ENCODE peak calls at places on chromosomes 1 and 21, in five cellular contexts. One of them, this sample, is unnamed.

GRCh38 chr1:91314643-91315042 is 90.0 kb downstream of the HFM1 start:
- DNase-seq in transverse colon: no peak
- DNase-seq in HCT116: no peak
- DNase-seq in K562: no peak
- DNase-seq in Panc1: no peak
- DNase-seq in this sample: no peak

GRCh38 chr21:21858502-21859334 is 860.5 kb downstream of the NCAM2 start:
- DNase-seq in transverse colon: no peak
- DNase-seq in HCT116: no peak
- DNase-seq in K562: no peak
- DNase-seq in Panc1: no peak
- DNase-seq in this sample: no peak

GRCh38 chr1:58966103-58966916 is 182.5 kb upstream of the JUN start:
- DNase-seq in transverse colon: no peak
- DNase-seq in HCT116: no peak
- DNase-seq in K562: no peak
- DNase-seq in Panc1: no peak
- DNase-seq in this sample: no peak

GRCh38 chr1:116099379-116099778 is 11.8 kb upstream of the MAB21L3 start:
- DNase-seq in transverse colon: no peak
- DNase-seq in HCT116: no peak
- DNase-seq in K562: no peak
- DNase-seq in Panc1: no peak
- DNase-seq in this sample: no peak

GRCh38 chr1:34982820-34983376 is 2.2 kb downstream of the TMEM35B start:
- DNase-seq in transverse colon: no peak
- DNase-seq in HCT116: no peak
- DNase-seq in K562: no peak
- DNase-seq in Panc1: no peak
- DNase-seq in this sample: no peak

GRCh38 chr21:44279621-44280260 is 5.9 kb upstream of the AIRE start:
- DNase-seq in transverse colon: no peak
- DNase-seq in HCT116: no peak
- DNase-seq in K562: no peak
- DNase-seq in Panc1: no peak
- DNase-seq in this sample: no peak

GRCh38 chr21:15141236-15141970 is 76.6 kb upstream of the NRIP1 start:
- DNase-seq in transverse colon: peak; percentile 57
- DNase-seq in HCT116: no peak
- DNase-seq in K562: no peak
- DNase-seq in Panc1: no peak
- DNase-seq in this sample: no peak

GRCh38 chr1:156571959-156572662 is at the start of gene IQGAP3:
- DNase-seq in transverse colon: peak; percentile 93
- DNase-seq in HCT116: peak; percentile 56
- DNase-seq in K562: peak; percentile 91
- DNase-seq in Panc1: no peak
- DNase-seq in this sample: peak; percentile 73

GRCh38 chr1:10671090-10671489 is 125.4 kb downstream of the CASZ1 start:
- DNase-seq in transverse colon: no peak
- DNase-seq in HCT116: no peak
- DNase-seq in K562: no peak
- DNase-seq in Panc1: no peak
- DNase-seq in this sample: no peak

GRCh38 chr1:198220428-198220827 is 63.6 kb downstream of the NEK7 start:
- DNase-seq in transverse colon: no peak
- DNase-seq in HCT116: peak; percentile 82
- DNase-seq in K562: no peak
- DNase-seq in Panc1: peak; percentile 36
- DNase-seq in this sample: peak; percentile 98

GRCh38 chr21:17930102-17930501 is 110.9 kb upstream of the C21orf91 start:
- DNase-seq in transverse colon: no peak
- DNase-seq in HCT116: no peak
- DNase-seq in K562: no peak
- DNase-seq in Panc1: no peak
- DNase-seq in this sample: no peak

DNA sequence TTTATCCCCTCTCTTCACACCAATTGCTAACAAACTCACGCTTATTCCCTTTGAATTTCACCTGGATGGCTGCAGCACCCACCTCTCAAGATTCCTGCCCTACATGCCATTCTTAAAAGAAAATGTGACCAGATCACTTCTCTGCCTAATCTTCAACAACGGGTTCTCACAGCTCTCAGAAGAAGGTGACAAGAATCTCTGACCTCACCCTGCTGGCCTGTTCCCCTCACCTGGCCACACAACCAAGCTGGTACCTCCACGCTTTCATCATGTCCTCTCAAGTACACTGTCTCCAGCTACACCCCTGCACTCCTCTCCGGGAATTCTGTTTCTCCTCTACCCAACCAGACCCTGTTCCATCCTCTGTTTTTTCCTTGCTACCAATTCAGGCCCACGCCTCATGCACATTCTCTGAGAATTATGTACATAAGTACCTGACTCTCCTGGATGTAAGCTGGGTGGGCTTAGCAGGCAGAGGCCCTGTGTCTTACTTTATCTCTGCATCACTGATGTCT is 5.9 kb upstream of the LSS start:
- DNase-seq in transverse colon: no peak
- DNase-seq in HCT116: no peak
- DNase-seq in K562: no peak
- DNase-seq in Panc1: no peak
- DNase-seq in this sample: no peak
- H3K4me1 ChIP-seq in transverse colon: no peaks in the 10 kb centered on the region
- H3K4me1 ChIP-seq in HCT116: peaks cover 8% of the 10 kb centered on the region
- H3K4me1 ChIP-seq in K562: peaks cover 11% of the 10 kb centered on the region
- H3K4me1 ChIP-seq in Panc1: peaks cover 4% of the 10 kb centered on the region
- H3K4me1 ChIP-seq in this sample: peaks cover 7% of the 10 kb centered on the region

GRCh38 chr1:26724938-26725337 is 29.1 kb downstream of the ARID1A start:
- DNase-seq in transverse colon: no peak
- DNase-seq in HCT116: no peak
- DNase-seq in K562: no peak
- DNase-seq in Panc1: no peak
- DNase-seq in this sample: no peak

GRCh38 chr1:26726784-26727183 is 31.0 kb downstream of the ARID1A start:
- DNase-seq in transverse colon: no peak
- DNase-seq in HCT116: no peak
- DNase-seq in K562: no peak
- DNase-seq in Panc1: no peak
- DNase-seq in this sample: no peak

GRCh38 chr1:26721669-26722355 is 26.0 kb downstream of the ARID1A start:
- DNase-seq in transverse colon: no peak
- DNase-seq in HCT116: no peak
- DNase-seq in K562: peak; percentile 49
- DNase-seq in Panc1: no peak
- DNase-seq in this sample: no peak

GRCh38 chr1:26724118-26724517 is 28.3 kb downstream of the ARID1A start:
- DNase-seq in transverse colon: no peak
- DNase-seq in HCT116: no peak
- DNase-seq in K562: no peak
- DNase-seq in Panc1: no peak
- DNase-seq in this sample: no peak

DNA sequence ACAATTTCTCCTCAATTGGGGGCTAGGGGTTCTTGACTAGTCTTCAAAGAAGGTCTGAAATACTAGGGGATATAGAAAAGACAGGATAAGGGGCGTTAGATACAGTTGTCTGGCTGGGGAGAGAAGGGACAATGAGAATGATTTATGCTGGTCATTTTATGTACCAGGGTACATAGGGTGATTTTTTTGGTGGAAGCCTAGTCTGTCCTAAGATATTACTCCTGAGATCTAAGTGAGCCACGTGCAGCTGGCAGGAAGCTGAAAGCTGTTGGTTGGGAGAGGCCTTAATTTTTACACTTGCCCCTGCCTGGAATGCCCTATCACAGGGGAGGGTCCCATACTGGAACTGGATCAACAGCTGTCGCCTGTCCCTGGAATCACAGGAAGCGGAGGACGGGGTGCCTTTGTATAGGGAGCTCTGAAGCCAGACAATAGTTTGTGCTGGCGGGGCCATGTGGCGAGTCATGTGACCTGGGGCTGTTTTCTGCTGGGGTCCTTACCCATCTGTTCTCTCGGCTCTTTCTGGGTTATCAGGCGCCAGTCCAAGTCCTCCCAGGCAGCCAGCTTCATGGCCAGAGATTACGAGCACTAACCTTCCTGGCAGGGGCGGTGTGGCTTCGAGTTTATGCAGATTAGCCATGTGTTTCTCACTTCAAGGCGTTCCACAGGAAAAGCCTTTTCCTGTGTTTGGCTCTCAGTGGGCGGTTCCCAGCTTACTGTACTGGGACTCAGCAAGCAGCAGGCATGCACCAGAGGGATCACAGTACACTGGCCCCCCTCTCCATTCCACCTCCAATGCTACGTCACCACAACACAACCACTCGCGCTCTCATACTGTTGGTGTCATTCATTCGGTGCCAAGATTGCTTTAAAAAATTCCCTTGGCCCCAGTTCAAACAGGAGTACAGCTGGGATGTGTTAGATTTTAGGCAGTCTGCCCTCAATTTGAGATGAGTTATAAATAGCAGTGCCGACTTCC is 27.5 kb downstream of the ARID1A start:
- DNase-seq in transverse colon: peak; percentile 84
- DNase-seq in HCT116: peak; percentile 21
- DNase-seq in K562: peak; percentile 93
- DNase-seq in Panc1: no peak
- DNase-seq in this sample: peak; percentile 99
- TF ChIP-seq POLR2AphosphoS5 in transverse colon: peak; percentile 89
- TF ChIP-seq POLR2AphosphoS5 in HCT116: no peak
- TF ChIP-seq POLR2AphosphoS5 in K562: peak; percentile 92
- TF ChIP-seq POLR2AphosphoS5 in Panc1: peak; percentile 5
- TF ChIP-seq POLR2AphosphoS5 in this sample: peak; percentile 69

GRCh38 chr1:93680121-93681094 is 1.2 kb downstream of the BCAR3 start:
- DNase-seq in transverse colon: peak; percentile 86
- DNase-seq in HCT116: peak; percentile 76
- DNase-seq in K562: peak; percentile 78
- DNase-seq in Panc1: no peak
- DNase-seq in this sample: peak; percentile 89
- H3K4me1 ChIP-seq in transverse colon: peaks cover 5% of the 10 kb centered on the region
- H3K4me1 ChIP-seq in HCT116: peaks cover 56% of the 10 kb centered on the region
- H3K4me1 ChIP-seq in K562: peaks cover 15% of the 10 kb centered on the region
- H3K4me1 ChIP-seq in Panc1: peaks cover 34% of the 10 kb centered on the region
- H3K4me1 ChIP-seq in this sample: peaks cover 47% of the 10 kb centered on the region

DNA sequence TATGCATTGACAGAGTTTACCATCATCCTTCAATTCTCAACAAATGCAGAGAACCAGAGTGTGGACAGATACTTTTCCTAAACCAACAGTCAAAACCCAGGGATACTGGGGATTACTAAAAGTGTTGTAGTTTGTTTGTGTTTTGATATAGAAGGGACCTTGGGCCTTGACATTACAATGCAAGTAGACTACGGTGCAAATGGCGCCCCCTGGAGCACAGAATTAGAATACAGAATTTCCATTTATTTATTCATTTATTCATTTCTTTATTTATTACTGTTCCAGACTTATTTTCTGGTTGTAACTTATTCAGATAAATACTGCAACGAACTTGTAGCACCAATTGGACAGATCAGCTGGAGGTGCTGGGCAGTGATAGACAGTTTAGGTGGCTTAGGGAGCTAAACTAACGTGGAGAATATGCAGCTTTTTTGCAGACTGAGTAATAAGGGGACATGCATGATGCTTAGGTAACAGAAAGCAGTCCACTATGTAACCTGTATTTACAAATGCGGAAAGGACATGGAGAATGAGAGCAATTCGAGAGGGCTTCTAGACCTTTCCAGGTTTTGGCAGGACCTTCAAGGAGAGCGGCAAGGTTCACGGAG is 42.6 kb downstream of the KIRREL1 start:
- DNase-seq in transverse colon: peak; percentile 43
- DNase-seq in HCT116: peak; percentile 28
- DNase-seq in K562: no peak
- DNase-seq in Panc1: no peak
- DNase-seq in this sample: peak; percentile 78
- TF ChIP-seq POLR2AphosphoS5 in transverse colon: no peak
- TF ChIP-seq POLR2AphosphoS5 in HCT116: no peak
- TF ChIP-seq POLR2AphosphoS5 in K562: no peak
- TF ChIP-seq POLR2AphosphoS5 in Panc1: no peak
- TF ChIP-seq POLR2AphosphoS5 in this sample: no peak

DNA sequence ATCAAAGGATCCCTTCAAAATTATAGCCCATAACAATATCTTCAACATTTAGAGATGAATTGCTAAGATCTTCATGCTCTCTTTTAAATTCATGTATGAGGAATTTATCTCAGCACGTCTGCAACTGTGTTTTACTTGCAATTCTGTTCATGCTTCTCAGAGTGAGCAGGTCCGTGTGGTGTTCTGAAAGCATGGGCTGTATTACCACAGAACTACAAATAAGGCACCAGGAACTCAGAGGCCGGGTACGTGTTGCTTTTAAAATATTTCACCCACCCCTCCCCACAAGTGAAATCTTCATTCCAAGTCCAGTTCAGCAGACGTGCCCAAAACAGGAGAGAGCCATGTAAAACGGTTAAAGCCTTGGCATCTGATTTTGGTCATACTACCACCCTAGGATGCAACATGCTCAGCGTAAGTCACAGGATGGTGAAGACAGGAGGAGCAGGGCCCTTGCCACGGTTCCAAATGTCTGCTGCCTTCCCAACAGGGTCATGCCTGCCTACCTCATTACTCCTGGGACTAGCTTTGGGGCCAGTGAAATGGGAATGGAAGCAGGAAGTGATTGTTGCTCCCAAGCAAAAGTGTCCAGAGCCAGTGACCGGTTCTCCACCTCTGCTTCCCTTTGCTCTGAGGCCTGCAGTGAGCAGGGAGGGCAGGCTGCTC is 133.7 kb downstream of the PTPN14 start:
- DNase-seq in transverse colon: no peak
- DNase-seq in HCT116: no peak
- DNase-seq in K562: no peak
- DNase-seq in Panc1: no peak
- DNase-seq in this sample: no peak
- H3K4me1 ChIP-seq in transverse colon: no peaks in the 10 kb centered on the region
- H3K4me1 ChIP-seq in HCT116: peaks cover 12% of the 10 kb centered on the region
- H3K4me1 ChIP-seq in K562: no peaks in the 10 kb centered on the region
- H3K4me1 ChIP-seq in Panc1: peaks cover 67% of the 10 kb centered on the region
- H3K4me1 ChIP-seq in this sample: peaks cover 51% of the 10 kb centered on the region

GRCh38 chr21:42055425-42055824 is 15.7 kb upstream of the UMODL1 start:
- DNase-seq in transverse colon: no peak
- DNase-seq in HCT116: no peak
- DNase-seq in K562: no peak
- DNase-seq in Panc1: no peak
- DNase-seq in this sample: no peak

GRCh38 chr21:42058631-42059111 is 12.4 kb upstream of the UMODL1 start:
- DNase-seq in transverse colon: no peak
- DNase-seq in HCT116: no peak
- DNase-seq in K562: no peak
- DNase-seq in Panc1: no peak
- DNase-seq in this sample: no peak

GRCh38 chr21:42056468-42056867 is 14.6 kb upstream of the UMODL1 start:
- DNase-seq in transverse colon: peak; percentile 47
- DNase-seq in HCT116: no peak
- DNase-seq in K562: no peak
- DNase-seq in Panc1: no peak
- DNase-seq in this sample: no peak

GRCh38 chr21:42057861-42058437 is 13.2 kb upstream of the UMODL1 start:
- DNase-seq in transverse colon: no peak
- DNase-seq in HCT116: no peak
- DNase-seq in K562: no peak
- DNase-seq in Panc1: no peak
- DNase-seq in this sample: peak; percentile 13

GRCh38 chr21:42056996-42057689 is 14.0 kb upstream of the UMODL1 start:
- DNase-seq in transverse colon: peak; percentile 81
- DNase-seq in HCT116: no peak
- DNase-seq in K562: no peak
- DNase-seq in Panc1: no peak
- DNase-seq in this sample: peak; percentile 61
- TF ChIP-seq POLR2AphosphoS5 in transverse colon: peak; percentile 56
- TF ChIP-seq POLR2AphosphoS5 in HCT116: no peak
- TF ChIP-seq POLR2AphosphoS5 in K562: no peak
- TF ChIP-seq POLR2AphosphoS5 in Panc1: no peak
- TF ChIP-seq POLR2AphosphoS5 in this sample: no peak

GRCh38 chr1:25565188-25565591 is 21.8 kb downstream of the LDLRAP1 start:
- DNase-seq in transverse colon: no peak
- DNase-seq in HCT116: no peak
- DNase-seq in K562: no peak
- DNase-seq in Panc1: no peak
- DNase-seq in this sample: no peak
- H3K4me1 ChIP-seq in transverse colon: peaks cover 41% of the 10 kb centered on the region
- H3K4me1 ChIP-seq in HCT116: peaks cover 49% of the 10 kb centered on the region
- H3K4me1 ChIP-seq in K562: peaks cover 51% of the 10 kb centered on the region
- H3K4me1 ChIP-seq in Panc1: peaks cover 14% of the 10 kb centered on the region
- H3K4me1 ChIP-seq in this sample: peaks cover 25% of the 10 kb centered on the region

This sample was measured in endothelial cell of umbilical vein.